ENCODE peak calls at places on chromosomes 11 and 22, in six cellular contexts. G is IMR-90, O is activated B cell treated with CpG ODN at 0.5 μM for 24 hours, U is K562, K is HFF-Myc, N is endodermal cell. E is an unnamed sample.

GRCh38 chr11:101618691-101619090 is 34.9 kb upstream of the TRPC6 start:
- DNase-seq in G (peak; percentile 93), O (no peak), U (no peak), K (peak; percentile 49), N (no peak), E (no peak)

GRCh38 chr11:119318240-119319135 is 1.6 kb upstream of the MCAM start:
- DNase-seq in N (peak; percentile 88), O (no peak), K (no peak), G (peak; percentile 81), U (peak; percentile 81), E (no peak)

GRCh38 chr11:130416906-130417305 is 11.5 kb downstream of the ADAMTS8 start:
- DNase-seq in K (no peak), N (no peak), U (no peak), O (no peak), G (no peak), E (no peak)

GRCh38 chr11:10617551-10617950 is 49.1 kb upstream of the LYVE1 start:
- DNase-seq in K (no peak), G (no peak), O (no peak), U (no peak), N (no peak), E (no peak)

GRCh38 chr11:73245461-73245860 is 26.7 kb upstream of the P2RY6 start:
- DNase-seq in U (no peak), G (no peak), K (no peak), O (no peak), N (peak; percentile 33), E (no peak)

GRCh38 chr11:100932474-100933100 is 197.0 kb downstream of the PGR start:
- DNase-seq in K (peak; percentile 27), G (peak; percentile 55), U (peak; percentile 30), N (no peak), O (no peak), E (no peak)

GRCh38 chr11:5684627-5685362 is at the start of gene TRIM5:
- DNase-seq in K (peak; percentile 93), O (peak; percentile 58), N (peak; percentile 91), U (peak; percentile 96), G (peak; percentile 99), E (peak; percentile 54)

GRCh38 chr11:3669742-3670183 is 1.4 kb downstream of the CHRNA10 start:
- DNase-seq in U (no peak), K (no peak), N (no peak), G (no peak), O (no peak), E (no peak)

GRCh38 chr11:120773501-120774031 is 250.3 kb upstream of the TBCEL start:
- DNase-seq in K (no peak), N (peak; percentile 10), O (no peak), G (no peak), U (peak; percentile 33), E (no peak)

GRCh38 chr11:104870910-104871309 is 27.4 kb downstream of the CASP12 start:
- DNase-seq in U (no peak), N (no peak), G (peak; percentile 62), K (no peak), O (no peak), E (no peak)

GRCh38 chr11:1437500-1437899 is 47.8 kb downstream of the BRSK2 start:
- DNase-seq in G (peak; percentile 42), N (peak; percentile 70), K (no peak), U (peak; percentile 59), O (no peak), E (no peak)

GRCh38 chr11:4072668-4073285 is 21.8 kb upstream of the RRM1 start:
- DNase-seq in K (peak; percentile 63), N (peak; percentile 77), U (peak; percentile 75), O (no peak), G (peak; percentile 80), E (peak; percentile 48)

GRCh38 chr22:20464096-20464614 is 26.5 kb upstream of the SCARF2 start:
- DNase-seq in O (peak; percentile 29), N (no peak), K (no peak), U (no peak), G (no peak), E (peak; percentile 44)

GRCh38 chr11:59253001-59253400 is 40.3 kb upstream of the MPEG1 start:
- DNase-seq in O (no peak), U (no peak), N (no peak), G (no peak), K (no peak), E (no peak)

GRCh38 chr22:46087816-46088277 is 62.5 kb upstream of the PPARA start:
- DNase-seq in O (no peak), U (peak; percentile 77), K (peak; percentile 77), N (no peak), G (peak; percentile 86), E (no peak)

GRCh38 chr11:102882389-102883024 is 7.7 kb upstream of the MMP12 start:
- DNase-seq in K (no peak), O (no peak), G (peak; percentile 48), U (no peak), N (no peak), E (no peak)

GRCh38 chr11:72553748-72554147 is 119.4 kb upstream of the CLPB start:
- DNase-seq in N (peak; percentile 84), G (no peak), O (no peak), K (no peak), U (peak; percentile 36), E (no peak)

GRCh38 chr22:45804986-45805325 is 133.3 kb downstream of the ATXN10 start:
- DNase-seq in O (no peak), G (peak; percentile 98), N (no peak), U (no peak), K (peak; percentile 93), E (no peak)

GRCh38 chr11:111557425-111558111 is 17.0 kb downstream of the LAYN start:
- DNase-seq in U (no peak), N (no peak), G (peak; percentile 99), K (peak; percentile 90), O (no peak), E (no peak)

GRCh38 chr11:35661539-35661938 is 1.0 kb upstream of the TRIM44 start:
- DNase-seq in O (no peak), G (no peak), U (no peak), N (no peak), K (no peak), E (no peak)

GRCh38 chr11:7538023-7538422 is 24.2 kb downstream of the PPFIBP2 start:
- DNase-seq in O (no peak), K (no peak), N (no peak), G (no peak), U (no peak), E (no peak)

GRCh38 chr11:57434640-57435546 is 8.0 kb upstream of the SLC43A3 start:
- DNase-seq in U (no peak), O (no peak), G (peak; percentile 97), N (no peak), K (no peak), E (no peak)

GRCh38 chr22:33018232-33018864 is 39.8 kb downstream of the SYN3 start:
- DNase-seq in U (peak; percentile 45), K (peak; percentile 14), O (peak; percentile 48), N (peak; percentile 95), G (peak; percentile 29), E (no peak)

GRCh38 chr22:33014621-33015020 is 43.6 kb downstream of the SYN3 start:
- DNase-seq in O (no peak), N (peak; percentile 20), K (no peak), U (no peak), G (no peak), E (no peak)

GRCh38 chr22:33007485-33007884 is 50.7 kb downstream of the SYN3 start:
- DNase-seq in U (no peak), K (no peak), G (no peak), O (no peak), N (no peak), E (no peak)

GRCh38 chr22:33013531-33014162 is 44.5 kb downstream of the SYN3 start:
- DNase-seq in K (no peak), U (no peak), N (peak; percentile 4), G (no peak), O (no peak), E (no peak)

GRCh38 chr22:33013051-33013450 is 45.1 kb downstream of the SYN3 start:
- DNase-seq in O (no peak), U (no peak), N (peak; percentile 42), K (no peak), G (no peak), E (no peak)
- TF ChIP-seq CTCF in O (no peak), U (peak; percentile 8), N (peak; percentile 53), K (no peak), G (no peak), E (no peak)

DNA sequence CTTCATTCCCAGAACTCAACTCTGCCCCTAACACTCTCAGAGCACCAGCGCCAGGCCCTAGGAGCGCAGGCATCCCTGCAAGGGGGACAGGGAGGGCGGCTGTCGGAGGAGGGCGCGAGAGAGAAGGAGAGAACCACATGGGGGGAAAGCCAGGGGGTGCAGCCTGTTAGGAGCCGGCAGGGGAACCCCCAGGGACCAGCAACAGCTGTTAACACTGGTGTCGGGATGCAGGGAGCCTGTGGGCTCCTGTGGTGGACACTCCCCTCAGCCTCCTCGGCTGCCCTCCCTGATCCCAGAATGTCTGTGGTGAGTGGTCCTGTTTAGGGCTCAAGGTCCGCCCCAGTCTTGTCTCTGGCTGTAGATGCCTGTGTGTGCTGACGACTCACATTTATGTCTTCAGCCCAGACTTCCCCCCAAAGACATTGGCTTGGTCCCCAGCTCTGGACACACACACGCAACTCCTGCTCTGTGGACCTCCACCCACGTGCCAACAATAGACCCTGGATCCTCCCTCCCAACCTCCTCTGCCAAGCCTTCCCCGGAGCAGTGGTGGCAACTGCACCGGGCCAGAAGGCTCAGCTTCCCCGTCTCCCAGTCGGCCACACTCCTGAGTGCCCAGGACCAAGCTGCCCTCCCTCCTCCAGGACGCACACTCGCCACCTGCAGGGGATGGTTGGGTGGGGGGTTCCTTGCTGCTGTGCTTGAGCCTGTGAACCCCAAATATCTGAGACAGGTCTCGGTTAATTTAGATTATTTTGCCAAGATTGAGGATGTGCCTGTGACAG is 817 bp upstream of the IFITM5 start:
- DNase-seq in U (peak; percentile 66), G (peak; percentile 28), K (no peak), N (peak; percentile 75), O (no peak), E (no peak)
- TF ChIP-seq CTCF in U (peak; percentile 61), G (peak; percentile 42), K (peak; percentile 42), N (peak; percentile 43), O (no peak), E (no peak)

GRCh38 chr11:97557399-97557798 is 1167.6 kb downstream of the JRKL start:
- DNase-seq in G (no peak), O (no peak), U (no peak), N (no peak), K (no peak), E (no peak)
- TF ChIP-seq CTCF in G (no peak), O (no peak), U (peak; percentile 21), N (peak; percentile 24), K (no peak), E (no peak)

GRCh38 chr11:65967329-65967934 is 5.9 kb downstream of the SART1 start:
- DNase-seq in N (no peak), O (no peak), U (no peak), K (no peak), G (no peak), E (no peak)
- TF ChIP-seq CTCF in N (no peak), O (no peak), U (no peak), K (no peak), G (no peak), E (no peak)

GRCh38 chr11:45804806-45805304 is at the start of gene SLC35C1:
- DNase-seq in G (peak; percentile 90), O (peak; percentile 95), K (peak; percentile 62), U (peak; percentile 96), N (peak; percentile 98), E (peak; percentile 94)
- TF ChIP-seq CTCF in G (peak; percentile 14), O (no peak), K (no peak), U (peak; percentile 42), N (peak; percentile 36), E (no peak)

E was measured in CD4-positive, alpha-beta T cell.